ENCODE peak calls at places on chromosome 20, in five cellular contexts. X is NCI-H2171, P is kidney epithelial cell, V is heart right ventricle, I is endothelial cell. M is an unnamed sample.

GRCh38 chr20:25000268-25000801 is 7.8 kb upstream of the APMAP start:
- DNase-seq in I (no peak), X (no peak), P (peak), V (peak), M (no peak)

GRCh38 chr20:50625986-50626677 is 65.2 kb downstream of the RIPOR3 start:
- DNase-seq in X (peak), P (no peak), I (peak), V (peak), M (peak)

GRCh38 chr20:37209661-37210314 is 30.4 kb upstream of the MROH8 start:
- DNase-seq in I (no peak), X (no peak), V (no peak), P (no peak), M (no peak)

GRCh38 chr20:47993035-47993755 is 207.9 kb upstream of the SULF2 start:
- DNase-seq in V (no peak), X (no peak), I (no peak), P (no peak), M (no peak)

GRCh38 chr20:9989066-9989724 is 45.6 kb upstream of the ANKEF1 start:
- DNase-seq in I (no peak), P (no peak), X (no peak), V (no peak), M (no peak)

GRCh38 chr20:38113401-38114325 is 51.4 kb downstream of the TGM2 start:
- DNase-seq in X (no peak), P (no peak), I (peak), V (no peak), M (peak)

GRCh38 chr20:49964964-49965780 is 17.6 kb upstream of the SNAI1 start:
- DNase-seq in P (no peak), X (no peak), I (peak), V (no peak), M (no peak)

GRCh38 chr20:24648481-24648880 is 179.1 kb downstream of the SYNDIG1 start:
- DNase-seq in P (no peak), X (no peak), V (no peak), I (no peak), M (peak)

GRCh38 chr20:61896058-61896961 is 169.4 kb downstream of the TAF4 start:
- DNase-seq in I (peak), V (peak), P (no peak), X (peak), M (peak)

GRCh38 chr20:41395669-41396664 is 29.3 kb upstream of the EMILIN3 start:
- DNase-seq in X (peak), P (no peak), I (no peak), V (no peak), M (peak)

GRCh38 chr20:50804453-50805348 is 9.8 kb downstream of the BCAS4 start:
- DNase-seq in V (no peak), X (no peak), P (no peak), I (no peak), M (no peak)

GRCh38 chr20:444117-444516 is 18.2 kb downstream of the TBC1D20 start:
- DNase-seq in I (no peak), V (no peak), X (no peak), P (no peak), M (no peak)

GRCh38 chr20:48827880-48828733 is at the start of gene PREX1:
- DNase-seq in X (peak), I (peak), V (peak), P (no peak), M (peak)

GRCh38 chr20:63682384-63683139 is 13.9 kb upstream of the TNFRSF6B start:
- DNase-seq in I (no peak), P (peak), V (peak), X (no peak), M (no peak)

GRCh38 chr20:9889270-9889981 is 50.5 kb upstream of the PAK5 start:
- DNase-seq in X (no peak), I (no peak), V (no peak), P (no peak), M (no peak)

GRCh38 chr20:62641749-62642665 is at the start of gene SLCO4A1:
- DNase-seq in V (peak), P (no peak), X (peak), I (peak), M (peak)

GRCh38 chr20:61933951-61934715 is 131.5 kb downstream of the TAF4 start:
- DNase-seq in V (peak), P (no peak), X (no peak), I (no peak), M (no peak)

GRCh38 chr20:35171438-35171752 is 477 bp upstream of the PROCR start:
- DNase-seq in P (no peak), I (no peak), V (no peak), X (no peak), M (no peak)

GRCh38 chr20:23412026-23412425 is 9.3 kb downstream of the NAPB start:
- DNase-seq in V (no peak), P (no peak), I (no peak), X (no peak), M (peak)

GRCh38 chr20:51980277-51980676 is 178.0 kb upstream of the SALL4 start:
- DNase-seq in P (no peak), I (no peak), V (no peak), X (no peak), M (no peak)

GRCh38 chr20:48288930-48289507 is 503.7 kb upstream of the SULF2 start:
- DNase-seq in V (no peak), P (no peak), I (no peak), X (no peak), M (no peak)

GRCh38 chr20:57977588-57977987 is 250.9 kb downstream of the ANKRD60 start:
- DNase-seq in P (no peak), I (no peak), V (no peak), X (peak), M (no peak)

GRCh38 chr20:50427740-50428462 is 82.3 kb upstream of the PTPN1 start:
- DNase-seq in I (no peak), V (peak), X (no peak), P (no peak), M (no peak)

GRCh38 chr20:37346526-37347346 is 796 bp downstream of the SRC start:
- DNase-seq in V (no peak), I (no peak), P (no peak), X (no peak), M (no peak)

GRCh38 chr20:9319687-9320384 is 194.6 kb upstream of the LAMP5 start:
- DNase-seq in X (no peak), V (no peak), P (no peak), I (no peak), M (peak)

GRCh38 chr20:24242763-24243162 is 226.7 kb upstream of the SYNDIG1 start:
- DNase-seq in V (no peak), P (no peak), X (no peak), I (no peak), M (no peak)

GRCh38 chr20:62606551-62607201 is 35.6 kb upstream of the SLCO4A1 start:
- DNase-seq in P (no peak), V (peak), I (no peak), X (peak), M (peak)

GRCh38 chr20:62405108-62405980 is 1.7 kb downstream of the CABLES2 start:
- DNase-seq in V (peak), I (peak), P (no peak), X (no peak), M (no peak)

GRCh38 chr20:50266293-50267040 is 75.8 kb downstream of the CEBPB start:
- DNase-seq in X (no peak), V (no peak), I (no peak), P (no peak), M (no peak)

GRCh38 chr20:17622086-17622850 is 52.4 kb downstream of the DSTN start:
- DNase-seq in V (no peak), X (no peak), I (no peak), P (no peak), M (no peak)

GRCh38 chr20:33477386-33478234 is 12.3 kb upstream of the CBFA2T2 start:
- DNase-seq in V (no peak), I (no peak), P (no peak), X (peak), M (no peak)

GRCh38 chr20:48970681-48971370 is 49.3 kb downstream of the ARFGEF2 start:
- DNase-seq in V (no peak), I (no peak), P (no peak), X (no peak), M (no peak)